ENCODE peak calls at places on chromosome 4, in four cellular contexts. I is uterus; O is transverse colon; M is CD8-positive, alpha-beta memory T cell. G is an unnamed sample.

GRCh38 chr4:1410491-1411325 is 4.5 kb upstream of the NKX1-1 start:
- DNase-seq in I (no peak), O (no peak), M (no peak), G (peak; percentile 58)

GRCh38 chr4:38243385-38244053 is 283.3 kb downstream of the PTTG2 start:
- DNase-seq in I (no peak), O (peak; percentile 20), M (no peak), G (no peak)

GRCh38 chr4:183254162-183254561 is 65.9 kb downstream of the CLDN22 start:
- DNase-seq in I (no peak), O (no peak), M (no peak), G (no peak)

GRCh38 chr4:176319704-176320339 is at the start of gene SPCS3:
- DNase-seq in I (peak; percentile 95), O (peak; percentile 97), M (peak; percentile 93), G (peak; percentile 96)

GRCh38 chr4:60657802-60658201 is 542.3 kb upstream of the ADGRL3 start:
- DNase-seq in I (no peak), O (no peak), M (no peak), G (no peak)

GRCh38 chr4:1726146-1726934 is 5.0 kb downstream of the TACC3 start:
- DNase-seq in I (peak; percentile 83), O (peak; percentile 94), M (peak; percentile 87), G (peak; percentile 93)

GRCh38 chr4:3091464-3091863 is 17.0 kb downstream of the HTT start:
- DNase-seq in I (no peak), O (no peak), M (no peak), G (no peak)

GRCh38 chr4:63777571-63777970 is 631.7 kb downstream of the TECRL start:
- DNase-seq in I (no peak), O (no peak), M (no peak), G (no peak)

GRCh38 chr4:102438396-102438795 is 62.8 kb upstream of the NFKB1 start:
- DNase-seq in I (no peak), O (no peak), M (no peak), G (no peak)

GRCh38 chr4:169410839-169411770 is 140.3 kb upstream of the SH3RF1 start:
- DNase-seq in I (no peak), O (peak; percentile 18), M (peak; percentile 15), G (peak; percentile 24)